ENCODE peak calls at places on chromosomes 1 and 21, in four cellular contexts. One of them, this sample, is unnamed.
A peak's percentile ranks its signal among the peaks of the same experiment; 100 is the strongest.

GRCh38 chr1:212432163-212432705 is 486 bp upstream of the NENF start:
- DNase-seq in epithelial cell of esophagus: no peak
- DNase-seq in adrenal gland: no peak
- DNase-seq in left ventricle myocardium inferior: no peak
- DNase-seq in this sample: no peak

GRCh38 chr21:39637197-39637970 is 24.6 kb downstream of the B3GALT5 start:
- DNase-seq in epithelial cell of esophagus: no peak
- DNase-seq in adrenal gland: no peak
- DNase-seq in left ventricle myocardium inferior: no peak
- DNase-seq in this sample: no peak

GRCh38 chr1:913491-914252 is 10.1 kb upstream of the SAMD11 start:
- DNase-seq in epithelial cell of esophagus: no peak
- DNase-seq in adrenal gland: no peak
- DNase-seq in left ventricle myocardium inferior: no peak
- DNase-seq in this sample: no peak

GRCh38 chr1:150582371-150582770 is 3.0 kb upstream of the MCL1 start:
- DNase-seq in epithelial cell of esophagus: no peak
- DNase-seq in adrenal gland: no peak
- DNase-seq in left ventricle myocardium inferior: no peak
- DNase-seq in this sample: no peak

GRCh38 chr1:60066001-60066400 is 7.6 kb downstream of the C1orf87 start:
- DNase-seq in epithelial cell of esophagus: peak; percentile 68
- DNase-seq in adrenal gland: no peak
- DNase-seq in left ventricle myocardium inferior: no peak
- DNase-seq in this sample: no peak

GRCh38 chr1:51669191-51669590 is 52.3 kb downstream of the OSBPL9 start:
- DNase-seq in epithelial cell of esophagus: no peak
- DNase-seq in adrenal gland: no peak
- DNase-seq in left ventricle myocardium inferior: no peak
- DNase-seq in this sample: no peak

GRCh38 chr1:12063141-12064072 is at the start of gene TNFRSF8:
- DNase-seq in epithelial cell of esophagus: peak; percentile 24
- DNase-seq in adrenal gland: no peak
- DNase-seq in left ventricle myocardium inferior: no peak
- DNase-seq in this sample: no peak

GRCh38 chr1:230268371-230269170 is 157.6 kb downstream of the PGBD5 start:
- DNase-seq in epithelial cell of esophagus: peak; percentile 45
- DNase-seq in adrenal gland: peak; percentile 76
- DNase-seq in left ventricle myocardium inferior: no peak
- DNase-seq in this sample: peak; percentile 64

GRCh38 chr1:246907472-246907871 is 24.3 kb downstream of the AHCTF1 start:
- DNase-seq in epithelial cell of esophagus: peak; percentile 52
- DNase-seq in adrenal gland: peak; percentile 63
- DNase-seq in left ventricle myocardium inferior: no peak
- DNase-seq in this sample: peak; percentile 47

GRCh38 chr1:240803151-240803550 is 191.2 kb upstream of the GREM2 start:
- DNase-seq in epithelial cell of esophagus: peak; percentile 76
- DNase-seq in adrenal gland: no peak
- DNase-seq in left ventricle myocardium inferior: no peak
- DNase-seq in this sample: peak; percentile 71

GRCh38 chr1:111541721-111542120 is 38.3 kb upstream of the ADORA3 start:
- DNase-seq in epithelial cell of esophagus: peak; percentile 72
- DNase-seq in adrenal gland: no peak
- DNase-seq in left ventricle myocardium inferior: no peak
- DNase-seq in this sample: peak; percentile 25

GRCh38 chr1:203695116-203695515 is 68.5 kb downstream of the ATP2B4 start:
- DNase-seq in epithelial cell of esophagus: no peak
- DNase-seq in adrenal gland: no peak
- DNase-seq in left ventricle myocardium inferior: no peak
- DNase-seq in this sample: no peak

GRCh38 chr1:194774535-194774934 is 1588.1 kb upstream of the B3GALT2 start:
- DNase-seq in epithelial cell of esophagus: no peak
- DNase-seq in adrenal gland: no peak
- DNase-seq in left ventricle myocardium inferior: no peak
- DNase-seq in this sample: no peak

GRCh38 chr21:43986544-43987451 is 25.3 kb upstream of the TRAPPC10 start:
- DNase-seq in epithelial cell of esophagus: peak; percentile 29
- DNase-seq in adrenal gland: no peak
- DNase-seq in left ventricle myocardium inferior: no peak
- DNase-seq in this sample: no peak

GRCh38 chr21:43983860-43984420 is 28.2 kb upstream of the TRAPPC10 start:
- DNase-seq in epithelial cell of esophagus: no peak
- DNase-seq in adrenal gland: no peak
- DNase-seq in left ventricle myocardium inferior: no peak
- DNase-seq in this sample: no peak

GRCh38 chr21:43984905-43985689 is 27.0 kb upstream of the TRAPPC10 start:
- DNase-seq in epithelial cell of esophagus: peak; percentile 21
- DNase-seq in adrenal gland: no peak
- DNase-seq in left ventricle myocardium inferior: no peak
- DNase-seq in this sample: peak; percentile 6

GRCh38 chr21:43987509-43987908 is 24.6 kb upstream of the TRAPPC10 start:
- DNase-seq in epithelial cell of esophagus: no peak
- DNase-seq in adrenal gland: no peak
- DNase-seq in left ventricle myocardium inferior: no peak
- DNase-seq in this sample: no peak

DNA sequence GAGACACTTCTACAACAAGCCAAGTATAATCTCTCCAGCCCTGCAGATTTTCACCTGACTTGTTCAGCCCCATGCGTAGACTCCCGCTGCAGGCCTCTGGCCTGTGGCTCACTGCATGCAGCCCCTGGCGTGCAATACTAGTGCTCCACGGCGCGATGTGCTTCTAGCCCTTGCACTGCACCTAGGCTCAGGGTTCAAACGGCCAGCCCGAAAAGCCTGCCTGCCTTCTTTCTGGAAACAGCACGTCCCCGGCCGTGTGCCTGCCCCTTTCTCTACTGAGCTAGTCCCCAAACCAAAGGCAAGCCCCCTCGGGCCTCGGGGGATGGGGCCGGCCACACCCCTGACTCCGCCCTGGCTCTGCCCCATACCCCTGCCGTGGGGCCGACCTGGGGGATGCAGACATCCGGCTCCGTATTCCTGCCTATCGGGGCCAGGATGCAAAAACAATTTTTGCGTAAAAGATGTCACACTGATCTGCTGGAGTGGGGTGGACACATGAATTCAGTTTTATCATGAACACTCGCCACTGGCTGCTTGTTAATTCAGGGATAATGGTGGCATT is 26.3 kb upstream of the TRAPPC10 start:
- DNase-seq in epithelial cell of esophagus: no peak
- DNase-seq in adrenal gland: no peak
- DNase-seq in left ventricle myocardium inferior: no peak
- DNase-seq in this sample: no peak
- TF ChIP-seq CTCF in epithelial cell of esophagus: no peak
- TF ChIP-seq CTCF in adrenal gland: no peak
- TF ChIP-seq CTCF in left ventricle myocardium inferior: no peak
- TF ChIP-seq CTCF in this sample: no peak

GRCh38 chr1:100131623-100132022 is 1.1 kb downstream of the SASS6 start:
- DNase-seq in epithelial cell of esophagus: no peak
- DNase-seq in adrenal gland: no peak
- DNase-seq in left ventricle myocardium inferior: no peak
- DNase-seq in this sample: no peak

GRCh38 chr1:100132566-100133477 is at the start of the genes SASS6 and TRMT13:
- DNase-seq in epithelial cell of esophagus: peak; percentile 99
- DNase-seq in adrenal gland: peak; percentile 98
- DNase-seq in left ventricle myocardium inferior: peak; percentile 96
- DNase-seq in this sample: peak; percentile 99

GRCh38 chr1:100130552-100131077 is 2.1 kb downstream of the SASS6 start:
- DNase-seq in epithelial cell of esophagus: peak; percentile 49
- DNase-seq in adrenal gland: no peak
- DNase-seq in left ventricle myocardium inferior: no peak
- DNase-seq in this sample: peak; percentile 56

GRCh38 chr1:100137602-100138001 is 4.6 kb downstream of the TRMT13 start:
- DNase-seq in epithelial cell of esophagus: no peak
- DNase-seq in adrenal gland: no peak
- DNase-seq in left ventricle myocardium inferior: no peak
- DNase-seq in this sample: no peak

DNA sequence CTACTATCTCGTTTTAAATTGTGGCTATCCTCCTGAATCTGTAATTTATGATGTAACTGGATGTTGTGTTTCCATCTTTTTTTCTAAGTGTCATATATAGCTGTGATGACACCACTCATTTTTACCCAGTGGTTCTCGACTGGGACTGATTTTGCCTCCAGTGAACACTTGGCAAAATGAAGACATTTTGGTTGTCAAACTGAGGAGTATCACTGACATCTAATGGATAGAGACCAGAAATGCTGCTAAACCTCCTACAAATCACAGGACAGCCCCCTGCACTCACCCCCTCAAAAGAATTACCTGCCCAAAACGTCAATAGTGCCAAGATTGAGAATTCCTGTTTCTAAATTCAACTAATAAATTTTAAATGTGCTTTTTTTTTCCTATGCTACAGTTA is 1.9 kb downstream of the TRMT13 start:
- DNase-seq in epithelial cell of esophagus: no peak
- DNase-seq in adrenal gland: no peak
- DNase-seq in left ventricle myocardium inferior: no peak
- DNase-seq in this sample: no peak
- TF ChIP-seq CTCF in epithelial cell of esophagus: no peak
- TF ChIP-seq CTCF in adrenal gland: no peak
- TF ChIP-seq CTCF in left ventricle myocardium inferior: no peak
- TF ChIP-seq CTCF in this sample: no peak

GRCh38 chr1:6367381-6368007 is 26.1 kb downstream of the ACOT7 start:
- DNase-seq in epithelial cell of esophagus: peak; percentile 98
- DNase-seq in adrenal gland: peak; percentile 78
- DNase-seq in left ventricle myocardium inferior: peak; percentile 48
- DNase-seq in this sample: no peak
- TF ChIP-seq CTCF in epithelial cell of esophagus: no peak
- TF ChIP-seq CTCF in adrenal gland: no peak
- TF ChIP-seq CTCF in left ventricle myocardium inferior: no peak
- TF ChIP-seq CTCF in this sample: no peak

GRCh38 chr1:30048905-30049304 is 674.5 kb downstream of the MATN1 start:
- DNase-seq in epithelial cell of esophagus: no peak
- DNase-seq in adrenal gland: peak; percentile 25
- DNase-seq in left ventricle myocardium inferior: no peak
- DNase-seq in this sample: no peak

GRCh38 chr1:30051777-30052176 is 671.6 kb downstream of the MATN1 start:
- DNase-seq in epithelial cell of esophagus: no peak
- DNase-seq in adrenal gland: no peak
- DNase-seq in left ventricle myocardium inferior: no peak
- DNase-seq in this sample: no peak

GRCh38 chr1:30049748-30050147 is 673.6 kb downstream of the MATN1 start:
- DNase-seq in epithelial cell of esophagus: no peak
- DNase-seq in adrenal gland: no peak
- DNase-seq in left ventricle myocardium inferior: no peak
- DNase-seq in this sample: no peak

GRCh38 chr1:30054126-30054525 is 669.3 kb downstream of the MATN1 start:
- DNase-seq in epithelial cell of esophagus: no peak
- DNase-seq in adrenal gland: no peak
- DNase-seq in left ventricle myocardium inferior: no peak
- DNase-seq in this sample: no peak

DNA sequence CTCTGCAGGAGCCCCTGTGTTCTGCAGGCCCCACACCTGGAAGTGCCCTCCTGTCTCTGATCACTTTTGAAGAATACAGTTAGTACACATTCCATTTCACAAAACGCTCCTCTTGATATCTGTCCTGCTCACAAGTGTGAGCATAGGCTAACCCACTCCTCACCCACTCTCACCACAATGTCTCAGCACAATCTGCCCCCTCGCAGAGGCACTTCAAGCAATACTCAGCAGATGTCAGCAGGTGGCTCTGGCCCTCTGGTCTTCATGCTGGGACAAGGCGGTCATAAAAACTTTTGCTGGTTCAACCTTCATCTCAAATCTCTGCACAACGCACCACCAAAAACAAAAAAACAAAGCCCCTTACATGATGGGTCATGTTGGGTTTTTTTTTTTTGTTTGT is 671.2 kb downstream of the MATN1 start:
- DNase-seq in epithelial cell of esophagus: no peak
- DNase-seq in adrenal gland: no peak
- DNase-seq in left ventricle myocardium inferior: no peak
- DNase-seq in this sample: no peak
- TF ChIP-seq CTCF in epithelial cell of esophagus: no peak
- TF ChIP-seq CTCF in adrenal gland: no peak
- TF ChIP-seq CTCF in left ventricle myocardium inferior: no peak
- TF ChIP-seq CTCF in this sample: no peak

DNA sequence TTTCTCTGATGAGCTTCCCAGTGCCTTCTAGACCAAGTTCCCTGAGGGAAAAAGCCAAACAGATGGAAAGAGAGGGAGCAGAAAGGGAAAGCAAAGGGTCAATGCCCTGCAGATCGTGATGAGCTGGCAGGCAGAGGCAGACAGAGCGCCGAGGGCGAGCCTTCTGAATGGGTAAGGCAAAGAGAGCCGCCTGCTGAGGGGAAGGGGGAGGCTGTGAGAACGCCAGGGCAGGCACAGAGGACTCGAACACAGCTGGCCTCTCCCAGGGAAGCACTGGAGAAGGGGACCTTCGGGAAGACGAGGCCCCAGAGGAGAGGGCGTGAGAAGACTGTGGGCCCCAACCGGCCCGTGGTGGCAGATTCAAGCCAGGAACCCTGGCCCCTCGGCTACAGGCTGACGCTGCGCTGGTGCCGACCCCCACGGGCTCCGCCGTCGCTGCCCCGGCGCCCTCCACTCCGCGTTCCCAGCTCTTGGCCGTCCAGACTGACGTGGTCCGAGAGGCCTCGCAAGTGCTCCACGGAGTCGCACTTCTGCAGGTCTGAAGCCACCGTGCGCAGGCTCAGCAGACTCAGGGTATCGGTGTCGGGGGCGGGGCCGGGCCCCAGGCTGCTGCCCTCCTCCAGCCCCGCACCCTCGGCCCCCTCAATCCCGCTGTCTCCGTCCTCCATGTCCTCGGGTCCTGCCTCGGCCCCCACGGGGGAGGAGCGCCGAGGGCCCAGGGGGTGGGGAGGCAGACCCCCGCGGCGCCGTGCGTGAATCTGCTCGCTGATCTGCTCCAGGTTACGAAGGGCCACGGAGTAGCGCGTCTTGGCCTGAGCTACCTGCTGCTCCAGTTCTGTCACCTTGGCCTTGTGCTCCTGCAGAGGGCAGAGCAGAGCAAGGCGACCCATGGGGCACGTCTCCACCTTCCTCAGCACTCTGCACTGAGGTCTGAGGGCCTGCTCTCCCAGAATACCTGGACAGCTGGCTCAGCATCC is 13.9 kb downstream of the SH3BP5L start:
- DNase-seq in epithelial cell of esophagus: no peak
- DNase-seq in adrenal gland: peak; percentile 58
- DNase-seq in left ventricle myocardium inferior: no peak
- DNase-seq in this sample: no peak
- TF ChIP-seq CTCF in epithelial cell of esophagus: peak; percentile 12
- TF ChIP-seq CTCF in adrenal gland: no peak
- TF ChIP-seq CTCF in left ventricle myocardium inferior: no peak
- TF ChIP-seq CTCF in this sample: peak; percentile 43

This sample was measured in HFFc6.